ENCODE peak calls at places on chromosomes 2 and 18, in four cellular contexts. E is H1, R is WTC11, J is SK-N-SH. F is an unnamed sample.

GRCh38 chr2:47119001-47119400 is 36.1 kb downstream of the STPG4 start:
- DNase-seq in E (no peak), R (no peak), J (no peak), F (no peak)

GRCh38 chr2:134738150-134738865 is 19.5 kb upstream of the TMEM163 start:
- DNase-seq in R (no peak), J (no peak), E (no peak), F (no peak)

GRCh38 chr2:47776621-47777020 is 6.3 kb upstream of the MSH6 start:
- DNase-seq in R (no peak), E (no peak), J (no peak), F (no peak)

GRCh38 chr2:65407240-65407639 is 25.2 kb downstream of the SPRED2 start:
- DNase-seq in R (no peak), J (no peak), E (no peak), F (no peak)

GRCh38 chr2:121282800-121283382 is 2.1 kb downstream of the TFCP2L1 start:
- DNase-seq in E (no peak), R (no peak), J (no peak), F (no peak)

GRCh38 chr2:38750793-38751042 is 443 bp downstream of the SRSF7 start:
- DNase-seq in R (peak), J (peak), E (no peak), F (peak)

GRCh38 chr2:173997269-173997668 is 32.1 kb upstream of the SP3 start:
- DNase-seq in J (no peak), R (no peak), E (no peak), F (no peak)

GRCh38 chr2:8544786-8545631 is 136.8 kb upstream of the ID2 start:
- DNase-seq in J (peak), R (peak), E (no peak), F (peak)

GRCh38 chr2:68193774-68194372 is 36.2 kb downstream of the PNO1 start:
- DNase-seq in J (no peak), E (no peak), R (no peak), F (peak)

GRCh38 chr2:228731517-228731916 is 539.6 kb downstream of the PID1 start:
- DNase-seq in R (no peak), E (no peak), J (no peak), F (no peak)

GRCh38 chr2:15694589-15694986 is 102.9 kb downstream of the DDX1 start:
- DNase-seq in R (no peak), J (no peak), E (no peak), F (no peak)

GRCh38 chr2:138071720-138072719 is 107.7 kb downstream of the HNMT start:
- DNase-seq in J (no peak), E (no peak), R (no peak), F (no peak)

GRCh38 chr2:236164201-236164982 is 3.8 kb downstream of the GBX2 start:
- DNase-seq in E (peak), R (peak), J (peak), F (no peak)

GRCh38 chr2:231714639-231715498 is 6.5 kb downstream of the PTMA start:
- DNase-seq in E (peak), J (peak), R (peak), F (peak)

GRCh38 chr2:128169497-128169896 is 78.5 kb downstream of the UGGT1 start:
- DNase-seq in E (no peak), J (no peak), R (no peak), F (no peak)

GRCh38 chr2:128172191-128172590 is 81.2 kb downstream of the UGGT1 start:
- DNase-seq in R (no peak), E (no peak), J (no peak), F (peak)

GRCh38 chr2:128169094-128169493 is 78.1 kb downstream of the UGGT1 start:
- DNase-seq in J (no peak), R (no peak), E (no peak), F (no peak)

GRCh38 chr2:128170776-128171175 is 79.8 kb downstream of the UGGT1 start:
- DNase-seq in J (no peak), E (no peak), R (no peak), F (no peak)

GRCh38 chr2:128169933-128170709 is 79.1 kb downstream of the UGGT1 start:
- DNase-seq in R (no peak), J (no peak), E (no peak), F (no peak)
- TF ChIP-seq TEAD4 in R (no peak), J (no peak), E (no peak), F (no peak)

DNA sequence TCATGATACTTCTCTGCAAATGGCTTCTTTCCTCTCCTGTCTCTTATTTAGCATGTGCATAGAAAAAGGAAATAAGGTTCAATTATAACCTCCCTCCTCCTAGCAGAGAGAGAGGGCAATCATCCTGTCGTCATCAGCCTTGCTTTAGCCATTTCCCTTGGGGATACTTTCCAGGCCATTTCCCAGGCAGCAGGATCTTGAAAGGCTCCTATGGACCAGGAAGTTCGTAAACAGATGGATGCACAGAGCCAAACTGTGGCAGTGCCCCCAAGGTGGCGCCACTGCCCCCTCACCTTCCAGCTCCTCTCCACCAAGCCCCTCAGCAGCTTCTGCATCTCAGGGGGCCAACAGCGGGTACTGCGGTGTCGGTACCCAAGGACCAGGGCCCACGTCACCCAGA is 157.4 kb downstream of the DTNA start:
- DNase-seq in E (peak), J (peak), R (peak), F (no peak)
- TF ChIP-seq TEAD4 in E (no peak), J (no peak), R (no peak), F (no peak)

GRCh38 chr18:12721495-12722275 is 18.8 kb downstream of the PSMG2 start:
- DNase-seq in J (no peak), E (no peak), R (no peak), F (no peak)

GRCh38 chr18:12722731-12723130 is 19.9 kb downstream of the PSMG2 start:
- DNase-seq in E (no peak), J (no peak), R (no peak), F (no peak)

GRCh38 chr18:12726774-12727550 is 24.1 kb downstream of the PSMG2 start:
- DNase-seq in E (peak), J (peak), R (peak), F (peak)
- TF ChIP-seq TEAD4 in E (no peak), J (no peak), R (no peak), F (no peak)

GRCh38 chr2:42182654-42183308 is 13.6 kb downstream of the EML4 start:
- DNase-seq in R (no peak), J (no peak), E (no peak), F (no peak)
- TF ChIP-seq TEAD4 in R (no peak), J (no peak), E (no peak), F (no peak)

GRCh38 chr2:95531254-95531771 is 46.8 kb upstream of the TRIM43B start:
- DNase-seq in E (no peak), R (no peak), J (no peak), F (no peak)

GRCh38 chr2:95526360-95527341 is 42.1 kb upstream of the TRIM43B start:
- DNase-seq in E (no peak), J (peak), R (peak), F (no peak)

GRCh38 chr2:95525294-95526035 is 40.9 kb upstream of the TRIM43B start:
- DNase-seq in J (peak), R (no peak), E (no peak), F (no peak)

GRCh38 chr2:95530734-95531133 is 46.2 kb upstream of the TRIM43B start:
- DNase-seq in E (no peak), R (no peak), J (no peak), F (no peak)
- TF ChIP-seq TEAD4 in E (no peak), R (no peak), J (no peak), F (no peak)

GRCh38 chr18:76486029-76486428 is 9.0 kb downstream of the ZNF516 start:
- DNase-seq in J (no peak), R (no peak), E (no peak), F (no peak)
- TF ChIP-seq TEAD4 in J (no peak), R (no peak), E (no peak), F (no peak)

GRCh38 chr2:206158563-206159345 is 490 bp downstream of the NDUFS1 start:
- DNase-seq in R (no peak), J (no peak), E (no peak), F (no peak)

GRCh38 chr2:206163251-206163880 is 3.7 kb downstream of the EEF1B2 start:
- DNase-seq in E (no peak), R (no peak), J (no peak), F (no peak)

GRCh38 chr2:206160807-206161179 is 1.1 kb downstream of the EEF1B2 start:
- DNase-seq in E (no peak), R (no peak), J (no peak), F (no peak)

GRCh38 chr2:206159346-206160123 is at the start of the genes EEF1B2 and NDUFS1:
- DNase-seq in E (peak), R (peak), J (peak), F (peak)

GRCh38 chr2:206160124-206160806 is 570 bp downstream of the EEF1B2 start:
- DNase-seq in E (no peak), R (no peak), J (peak), F (peak)
- TF ChIP-seq TEAD4 in E (no peak), R (no peak), J (no peak), F (no peak)

F was measured in K562.